ENCODE peak calls at places on chromosome 1, in ten cellular contexts. F, L, E, W, V, C, D, I, Q and Z are unnamed samples.

GRCh38 chr1:184002071-184002470 is 35.5 kb downstream of the COLGALT2 start:
- DNase-seq in F (peak; percentile 34), L (no peak), E (peak; percentile 98), W (no peak), V (no peak), C (peak; percentile 91), D (no peak), I (peak; percentile 53), Q (peak; percentile 54), Z (peak; percentile 80)

GRCh38 chr1:46512792-46513190 is 23.2 kb downstream of the DMBX1 start:
- DNase-seq in F (no peak), L (no peak), E (no peak), W (no peak), V (no peak), C (no peak), D (no peak), I (peak; percentile 53), Q (no peak), Z (no peak)

GRCh38 chr1:183907106-183907505 is 102.2 kb downstream of the RGL1 start:
- DNase-seq in F (no peak), L (no peak), E (no peak), W (no peak), V (no peak), C (no peak), D (no peak), I (no peak), Q (no peak), Z (no peak)

GRCh38 chr1:202860744-202861419 is 28.1 kb downstream of the RABIF start:
- DNase-seq in F (peak; percentile 57), L (peak; percentile 66), E (peak; percentile 62), W (peak; percentile 96), V (peak; percentile 61), C (peak; percentile 97), D (peak; percentile 84), I (peak; percentile 94), Q (peak; percentile 74), Z (peak; percentile 51)

GRCh38 chr1:88063605-88064004 is 620.5 kb upstream of the PKN2 start:
- DNase-seq in F (no peak), L (no peak), E (no peak), W (no peak), V (no peak), C (no peak), D (no peak), I (no peak), Q (no peak), Z (no peak)

GRCh38 chr1:243253927-243254232 is 1.2 kb downstream of the CEP170 start:
- DNase-seq in F (no peak), L (no peak), E (no peak), W (no peak), V (no peak), C (no peak), D (no peak), I (no peak), Q (no peak), Z (no peak)

GRCh38 chr1:46558141-46558963 is 6.9 kb upstream of the KNCN start:
- DNase-seq in F (no peak), L (no peak), E (no peak), W (no peak), V (no peak), C (peak; percentile 79), D (no peak), I (peak; percentile 64), Q (no peak), Z (no peak)

GRCh38 chr1:23483327-23484252 is at the start of gene ASAP3:
- DNase-seq in F (no peak), L (peak; percentile 40), E (peak; percentile 32), W (peak; percentile 45), V (no peak), C (peak; percentile 74), D (peak; percentile 31), I (peak; percentile 88), Q (peak; percentile 26), Z (peak; percentile 42)

GRCh38 chr1:226444901-226445300 is 37.0 kb upstream of the PARP1 start:
- DNase-seq in F (no peak), L (no peak), E (peak; percentile 90), W (no peak), V (no peak), C (no peak), D (no peak), I (peak; percentile 52), Q (no peak), Z (no peak)

GRCh38 chr1:192539450-192540132 is 36.0 kb upstream of the RGS1 start:
- DNase-seq in F (peak; percentile 79), L (no peak), E (peak; percentile 48), W (peak; percentile 47), V (no peak), C (peak; percentile 76), D (no peak), I (no peak), Q (peak; percentile 68), Z (peak; percentile 63)

GRCh38 chr1:244214009-244214967 is 163.2 kb downstream of the ZBTB18 start:
- DNase-seq in F (peak; percentile 86), L (no peak), E (no peak), W (no peak), V (no peak), C (peak; percentile 91), D (peak; percentile 41), I (peak; percentile 74), Q (peak; percentile 96), Z (peak; percentile 96)

GRCh38 chr1:58988752-58989151 is 204.9 kb upstream of the JUN start:
- DNase-seq in F (no peak), L (no peak), E (no peak), W (no peak), V (no peak), C (peak; percentile 20), D (no peak), I (no peak), Q (no peak), Z (no peak)

GRCh38 chr1:24830680-24831272 is 85.5 kb downstream of the CLIC4 start:
- DNase-seq in F (peak; percentile 68), L (no peak), E (peak; percentile 62), W (peak; percentile 32), V (peak; percentile 60), C (no peak), D (no peak), I (no peak), Q (peak; percentile 45), Z (no peak)

GRCh38 chr1:5896706-5897105 is 95.5 kb downstream of the NPHP4 start:
- DNase-seq in F (no peak), L (no peak), E (no peak), W (no peak), V (no peak), C (no peak), D (no peak), I (peak; percentile 81), Q (no peak), Z (no peak)

GRCh38 chr1:240942901-240943300 is 330.9 kb upstream of the GREM2 start:
- DNase-seq in F (no peak), L (no peak), E (no peak), W (no peak), V (no peak), C (no peak), D (no peak), I (no peak), Q (no peak), Z (no peak)

GRCh38 chr1:89347296-89347695 is 16.6 kb upstream of the GBP6 start:
- DNase-seq in F (no peak), L (no peak), E (no peak), W (no peak), V (no peak), C (no peak), D (no peak), I (no peak), Q (no peak), Z (no peak)

GRCh38 chr1:114756949-114757454 is 782 bp downstream of the CSDE1 start:
- DNase-seq in F (peak; percentile 11), L (peak; percentile 12), E (no peak), W (peak; percentile 19), V (no peak), C (no peak), D (peak; percentile 62), I (no peak), Q (no peak), Z (peak; percentile 60)

GRCh38 chr1:80918365-80918764 is 882.4 kb upstream of the ADGRL2 start:
- DNase-seq in F (no peak), L (no peak), E (no peak), W (no peak), V (no peak), C (no peak), D (no peak), I (no peak), Q (no peak), Z (no peak)

GRCh38 chr1:180785306-180785705 is 127.4 kb upstream of the KIAA1614 start:
- DNase-seq in F (no peak), L (no peak), E (no peak), W (no peak), V (no peak), C (no peak), D (no peak), I (no peak), Q (no peak), Z (no peak)

GRCh38 chr1:3066250-3066711 is 2.7 kb upstream of the PRDM16 start:
- DNase-seq in F (peak; percentile 32), L (peak; percentile 51), E (peak; percentile 53), W (no peak), V (no peak), C (peak; percentile 84), D (peak; percentile 80), I (peak; percentile 86), Q (no peak), Z (no peak)

GRCh38 chr1:76862447-76862846 is 4.8 kb upstream of the ST6GALNAC5 start:
- DNase-seq in F (no peak), L (no peak), E (no peak), W (no peak), V (no peak), C (no peak), D (no peak), I (no peak), Q (no peak), Z (no peak)

GRCh38 chr1:36855699-36856098 is 178.6 kb downstream of the GRIK3 start:
- DNase-seq in F (no peak), L (no peak), E (no peak), W (no peak), V (no peak), C (no peak), D (no peak), I (no peak), Q (no peak), Z (no peak)

GRCh38 chr1:226832613-226833012 is 37.8 kb upstream of the PSEN2 start:
- DNase-seq in F (no peak), L (no peak), E (no peak), W (no peak), V (no peak), C (no peak), D (no peak), I (no peak), Q (no peak), Z (no peak)

GRCh38 chr1:186617860-186618780 is 62.1 kb downstream of the PTGS2 start:
- DNase-seq in F (peak; percentile 67), L (no peak), E (no peak), W (no peak), V (no peak), C (no peak), D (peak; percentile 79), I (no peak), Q (no peak), Z (no peak)

GRCh38 chr1:162696286-162696862 is 64.1 kb downstream of the DDR2 start:
- DNase-seq in F (peak; percentile 54), L (peak; percentile 49), E (peak; percentile 52), W (peak; percentile 35), V (peak; percentile 98), C (peak; percentile 98), D (peak; percentile 56), I (peak; percentile 91), Q (peak; percentile 58), Z (peak; percentile 71)

GRCh38 chr1:18927654-18928272 is 25.4 kb upstream of the ALDH4A1 start:
- DNase-seq in F (no peak), L (no peak), E (no peak), W (no peak), V (no peak), C (no peak), D (no peak), I (no peak), Q (no peak), Z (no peak)

GRCh38 chr1:247118946-247119446 is 14.8 kb upstream of the ZNF669 start:
- DNase-seq in F (peak; percentile 45), L (no peak), E (no peak), W (peak; percentile 59), V (peak; percentile 52), C (peak; percentile 69), D (no peak), I (peak; percentile 89), Q (peak; percentile 60), Z (no peak)

GRCh38 chr1:244102471-244102870 is 51.4 kb downstream of the ZBTB18 start:
- DNase-seq in F (no peak), L (no peak), E (no peak), W (no peak), V (no peak), C (no peak), D (no peak), I (no peak), Q (no peak), Z (no peak)